ENCODE peak calls at places on chromosomes 13 and 19, in seven cellular contexts. U is fibroblast of lung; R is MM.1S; O is CD8-positive, alpha-beta T cell; A is endodermal cell; J is cardiac muscle cell; M is left ventricle myocardium inferior. C is an unnamed sample.

GRCh38 chr19:574658-575526 is 2.5 kb downstream of the BSG start:
- DNase-seq in U (peak; percentile 67), R (no peak), O (no peak), A (peak; percentile 59), J (peak; percentile 56), M (peak; percentile 75), C (no peak)

GRCh38 chr19:55695511-55696290 is 20.7 kb downstream of the EPN1 start:
- DNase-seq in U (no peak), R (no peak), O (no peak), A (no peak), J (no peak), M (peak; percentile 11), C (no peak)

GRCh38 chr19:51735759-51736449 is 12.1 kb upstream of the HAS1 start:
- DNase-seq in U (peak; percentile 81), R (no peak), O (no peak), A (no peak), J (peak; percentile 97), M (peak; percentile 31), C (no peak)

GRCh38 chr13:39859898-39860297 is 204.4 kb downstream of the COG6 start:
- DNase-seq in U (no peak), R (no peak), O (no peak), A (no peak), J (no peak), M (no peak), C (no peak)

GRCh38 chr13:102812616-102813287 is 13.8 kb downstream of the BIVM start:
- DNase-seq in U (peak; percentile 55), R (no peak), O (no peak), A (no peak), J (peak; percentile 49), M (no peak), C (no peak)

GRCh38 chr19:39098365-39099269 is 14.4 kb downstream of the ACP7 start:
- DNase-seq in U (no peak), R (no peak), O (no peak), A (peak; percentile 61), J (no peak), M (no peak), C (no peak)

GRCh38 chr19:43619262-43620060 is at the start of gene ZNF428:
- DNase-seq in U (peak; percentile 85), R (peak; percentile 97), O (peak; percentile 74), A (peak; percentile 95), J (peak; percentile 93), M (peak; percentile 87), C (peak; percentile 85)

GRCh38 chr13:79237981-79238380 is 168.1 kb downstream of the RBM26 start:
- DNase-seq in U (no peak), R (no peak), O (no peak), A (no peak), J (peak; percentile 0), M (no peak), C (no peak)

GRCh38 chr13:74114202-74114601 is 20.0 kb downstream of the KLF12 start:
- DNase-seq in U (peak; percentile 82), R (no peak), O (no peak), A (no peak), J (no peak), M (no peak), C (no peak)
- H3K4me1 ChIP-seq in U (peaks cover 12% of the 10 kb centered on the region), R (no peaks in the 10 kb centered on the region), O (peaks cover 24% of the 10 kb centered on the region), A (no peaks in the 10 kb centered on the region), J (no peaks in the 10 kb centered on the region), M (peaks cover 33% of the 10 kb centered on the region), C (peaks cover 17% of the 10 kb centered on the region)

DNA sequence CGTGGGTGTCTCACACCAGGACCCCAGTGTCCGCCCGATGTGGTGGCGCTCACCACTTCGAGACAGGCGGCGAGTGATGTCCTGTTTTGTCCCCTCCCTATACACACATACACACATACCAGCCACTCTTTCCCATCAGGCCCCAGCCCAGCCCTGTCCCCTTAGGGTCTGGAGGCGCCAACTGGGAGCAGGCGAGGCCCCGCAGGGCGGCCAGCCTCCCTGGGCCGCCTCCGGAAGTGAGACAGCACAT is 38.1 kb upstream of the NANOS3 start:
- DNase-seq in U (no peak), R (no peak), O (no peak), A (peak; percentile 58), J (no peak), M (no peak), C (no peak)
- H3K4me3 ChIP-seq in U (peak overlapping the region; percentile 96), R (peak overlapping the region; percentile 88), O (peak overlapping the region; percentile 62), A (no peak overlapping the region), J (no peak overlapping the region), M (peak overlapping the region; percentile 94), C (peak overlapping the region; percentile 59)

GRCh38 chr13:110216403-110217041 is 90.4 kb downstream of the COL4A1 start:
- DNase-seq in U (peak; percentile 88), R (no peak), O (no peak), A (no peak), J (peak; percentile 92), M (no peak), C (no peak)

GRCh38 chr13:110213461-110214074 is 93.4 kb downstream of the COL4A1 start:
- DNase-seq in U (no peak), R (no peak), O (no peak), A (no peak), J (no peak), M (no peak), C (no peak)

GRCh38 chr13:110214637-110215036 is 92.3 kb downstream of the COL4A1 start:
- DNase-seq in U (no peak), R (no peak), O (no peak), A (no peak), J (peak; percentile 30), M (no peak), C (no peak)

GRCh38 chr13:110216006-110216402 is 91.0 kb downstream of the COL4A1 start:
- DNase-seq in U (no peak), R (no peak), O (no peak), A (no peak), J (no peak), M (no peak), C (no peak)

GRCh38 chr13:110215606-110216005 is 91.4 kb downstream of the COL4A1 start:
- DNase-seq in U (no peak), R (no peak), O (no peak), A (no peak), J (no peak), M (no peak), C (no peak)
- H3K4me1 ChIP-seq in U (peaks cover 24% of the 10 kb centered on the region), R (no peaks in the 10 kb centered on the region), O (no peaks in the 10 kb centered on the region), A (peaks cover 4% of the 10 kb centered on the region), J (peaks cover 12% of the 10 kb centered on the region), M (peaks cover 73% of the 10 kb centered on the region), C (no peaks in the 10 kb centered on the region)

GRCh38 chr13:97124237-97124636 is 97.9 kb upstream of the MBNL2 start:
- DNase-seq in U (no peak), R (no peak), O (no peak), A (no peak), J (no peak), M (no peak), C (no peak)

GRCh38 chr13:97125051-97125809 is 96.9 kb upstream of the MBNL2 start:
- DNase-seq in U (peak; percentile 92), R (no peak), O (no peak), A (no peak), J (peak; percentile 75), M (no peak), C (no peak)

GRCh38 chr13:97127842-97128241 is 94.3 kb upstream of the MBNL2 start:
- DNase-seq in U (no peak), R (peak; percentile 12), O (no peak), A (no peak), J (no peak), M (no peak), C (no peak)

GRCh38 chr13:97122381-97122996 is 99.6 kb upstream of the MBNL2 start:
- DNase-seq in U (peak; percentile 80), R (no peak), O (no peak), A (no peak), J (peak; percentile 78), M (no peak), C (no peak)

DNA sequence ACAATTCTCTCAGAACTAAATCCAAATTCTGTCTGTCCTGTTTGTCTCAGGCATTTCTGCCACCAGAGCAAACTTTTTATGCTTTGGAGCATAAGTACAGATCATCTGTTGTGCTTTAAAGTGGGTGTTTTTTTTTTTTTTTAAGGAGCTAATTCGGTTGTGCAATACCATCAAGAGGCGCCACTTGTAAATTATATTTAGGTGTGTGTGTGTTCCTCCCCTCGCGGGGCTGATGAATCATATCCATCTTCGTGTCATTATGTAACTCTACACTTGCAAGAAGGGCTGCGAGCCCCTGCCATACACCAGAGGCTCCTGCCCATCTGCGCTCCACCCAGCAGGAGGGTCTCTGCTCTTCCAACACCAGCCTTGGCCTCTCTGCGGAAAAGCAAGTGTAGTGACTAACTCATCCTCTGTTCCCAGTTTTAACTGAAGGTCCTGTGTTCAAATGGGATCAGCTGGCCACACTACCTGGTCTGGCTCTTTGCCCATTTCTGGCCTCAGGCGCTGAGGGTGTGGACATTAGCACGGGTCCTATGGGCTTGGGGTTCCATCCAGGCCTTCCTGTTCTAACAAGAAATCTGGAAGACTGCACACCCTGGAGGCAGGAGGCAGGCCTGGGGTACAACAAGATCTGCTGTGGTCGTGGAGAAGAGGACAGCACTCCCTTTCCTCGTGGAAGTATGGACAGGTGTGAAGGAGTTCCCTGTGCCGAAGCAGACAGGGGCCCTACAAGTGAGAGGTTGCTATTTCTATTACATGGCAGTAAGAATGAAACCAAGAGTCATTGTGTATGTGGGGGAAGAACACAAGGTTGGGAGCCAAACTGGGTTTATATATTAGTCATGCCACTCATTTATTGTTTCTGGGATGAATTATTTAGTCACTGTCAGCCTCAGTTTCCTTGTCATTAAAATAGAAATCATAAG is 96.1 kb upstream of the MBNL2 start:
- DNase-seq in U (peak; percentile 79), R (no peak), O (no peak), A (no peak), J (peak; percentile 54), M (peak; percentile 23), C (no peak)
- H3K4me3 ChIP-seq in U (no peak overlapping the region), R (no peak overlapping the region), O (no peak overlapping the region), A (no peak overlapping the region), J (no peak overlapping the region), M (peak overlapping the region; percentile 26), C (no peak overlapping the region)

GRCh38 chr13:31768351-31768750 is 29.0 kb downstream of the RXFP2 start:
- DNase-seq in U (no peak), R (no peak), O (no peak), A (no peak), J (no peak), M (no peak), C (no peak)

GRCh38 chr13:31769581-31769980 is 30.3 kb downstream of the RXFP2 start:
- DNase-seq in U (peak; percentile 37), R (no peak), O (no peak), A (no peak), J (no peak), M (no peak), C (no peak)

GRCh38 chr13:31765441-31765840 is 26.1 kb downstream of the RXFP2 start:
- DNase-seq in U (peak; percentile 93), R (no peak), O (no peak), A (no peak), J (peak; percentile 65), M (no peak), C (no peak)

GRCh38 chr13:31764556-31764955 is 25.2 kb downstream of the RXFP2 start:
- DNase-seq in U (peak; percentile 27), R (no peak), O (no peak), A (no peak), J (no peak), M (no peak), C (no peak)

GRCh38 chr13:31767175-31767900 is 28.0 kb downstream of the RXFP2 start:
- DNase-seq in U (peak; percentile 98), R (no peak), O (no peak), A (no peak), J (peak; percentile 88), M (no peak), C (no peak)
- H3K4me1 ChIP-seq in U (peaks cover 10% of the 10 kb centered on the region), R (no peaks in the 10 kb centered on the region), O (no peaks in the 10 kb centered on the region), A (no peaks in the 10 kb centered on the region), J (no peaks in the 10 kb centered on the region), M (no peaks in the 10 kb centered on the region), C (no peaks in the 10 kb centered on the region)